ENCODE peak calls at places on chromosomes 16 and 17, in four cellular contexts. U is tibial artery, A is mammary epithelial cell, E is tibial nerve. Z is an unnamed sample.

GRCh38 chr17:32861979-32862378 is 14.9 kb downstream of the MYO1D start:
- DNase-seq in U (no peak), A (no peak), E (no peak), Z (peak)

GRCh38 chr16:66324785-66325184 is 41.7 kb upstream of the CDH5 start:
- DNase-seq in U (no peak), A (no peak), E (no peak), Z (peak)

GRCh38 chr17:4559851-4560820 is at the start of gene GGT6:
- DNase-seq in U (no peak), A (no peak), E (no peak), Z (peak)

GRCh38 chr16:4624827-4625616 is 396 bp downstream of the MGRN1 start:
- DNase-seq in U (peak), A (peak), E (peak), Z (peak)

GRCh38 chr17:43570518-43570928 is 24.4 kb upstream of the ETV4 start:
- DNase-seq in U (no peak), A (peak), E (no peak), Z (peak)

GRCh38 chr17:77247048-77247541 is 106.3 kb downstream of the SEC14L1 start:
- DNase-seq in U (peak), A (peak), E (peak), Z (peak)

GRCh38 chr17:38852771-38853291 is 690 bp downstream of the RPL23 start:
- DNase-seq in U (no peak), A (no peak), E (no peak), Z (no peak)

GRCh38 chr17:15261063-15261817 is 3.9 kb downstream of the PMP22 start:
- DNase-seq in U (peak), A (peak), E (peak), Z (no peak)

GRCh38 chr16:85798901-85799496 is 345 bp downstream of the EMC8 start:
- DNase-seq in U (no peak), A (peak), E (no peak), Z (peak)

GRCh38 chr16:88830783-88831182 is 19.1 kb upstream of the APRT start:
- DNase-seq in U (no peak), A (no peak), E (no peak), Z (no peak)

GRCh38 chr17:56583772-56584171 is 9.7 kb upstream of the NOG start:
- DNase-seq in U (no peak), A (no peak), E (no peak), Z (no peak)

GRCh38 chr17:74280093-74280513 is 6.1 kb downstream of the DNAI2 start:
- DNase-seq in U (no peak), A (no peak), E (no peak), Z (no peak)

GRCh38 chr16:85563515-85564276 is 49.4 kb upstream of the GSE1 start:
- DNase-seq in U (peak), A (no peak), E (peak), Z (no peak)

GRCh38 chr16:14286381-14287230 is 215.5 kb downstream of the MRTFB start:
- DNase-seq in U (no peak), A (no peak), E (no peak), Z (no peak)

GRCh38 chr16:57377080-57377841 is 5.0 kb downstream of the CX3CL1 start:
- DNase-seq in U (no peak), A (peak), E (no peak), Z (peak)

GRCh38 chr16:67024384-67024896 is 4.5 kb upstream of the CBFB start:
- DNase-seq in U (peak), A (no peak), E (no peak), Z (no peak)

GRCh38 chr16:56789360-56789759 is 59.4 kb downstream of the NUP93 start:
- DNase-seq in U (no peak), A (peak), E (no peak), Z (peak)

DNA sequence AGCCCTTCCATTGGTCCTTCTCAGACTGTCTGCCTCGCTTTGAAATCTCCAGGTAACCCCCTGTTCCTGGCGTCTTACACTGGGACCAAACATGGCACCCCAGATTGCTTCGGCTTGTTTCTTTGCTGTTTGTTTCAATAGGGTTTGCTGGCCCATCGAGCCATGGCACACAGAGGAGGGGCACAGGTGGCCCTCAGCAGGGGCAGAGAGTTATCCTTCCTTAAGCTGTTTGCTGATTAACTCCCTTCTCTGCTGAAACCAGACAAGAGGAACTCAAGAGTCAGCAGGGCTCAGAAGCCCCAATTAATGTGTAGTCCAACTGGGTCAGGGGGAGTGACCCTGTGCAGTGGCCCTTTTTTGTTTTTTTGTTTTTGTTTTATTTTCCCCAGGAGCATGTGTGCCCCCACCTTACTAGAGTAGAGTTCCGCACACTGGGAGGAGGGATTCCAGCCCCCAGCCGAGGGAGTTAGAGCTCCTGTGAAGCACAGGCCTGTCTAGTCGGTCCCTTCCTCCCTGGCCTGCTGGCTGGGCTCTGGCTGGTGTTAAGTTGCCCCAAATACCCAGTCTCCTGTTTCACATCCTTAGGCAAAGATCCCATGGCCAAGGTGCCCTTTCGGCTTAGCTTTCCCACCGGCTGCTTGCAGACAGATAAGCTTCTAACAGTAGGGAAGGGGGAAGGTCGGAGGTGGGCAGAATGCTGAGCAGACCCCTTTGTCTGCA is 39.3 kb downstream of the YPEL2 start:
- DNase-seq in U (no peak), A (no peak), E (no peak), Z (no peak)
- H3K4me3 ChIP-seq in U (no peak), A (no peak), E (no peak), Z (no peak)

DNA sequence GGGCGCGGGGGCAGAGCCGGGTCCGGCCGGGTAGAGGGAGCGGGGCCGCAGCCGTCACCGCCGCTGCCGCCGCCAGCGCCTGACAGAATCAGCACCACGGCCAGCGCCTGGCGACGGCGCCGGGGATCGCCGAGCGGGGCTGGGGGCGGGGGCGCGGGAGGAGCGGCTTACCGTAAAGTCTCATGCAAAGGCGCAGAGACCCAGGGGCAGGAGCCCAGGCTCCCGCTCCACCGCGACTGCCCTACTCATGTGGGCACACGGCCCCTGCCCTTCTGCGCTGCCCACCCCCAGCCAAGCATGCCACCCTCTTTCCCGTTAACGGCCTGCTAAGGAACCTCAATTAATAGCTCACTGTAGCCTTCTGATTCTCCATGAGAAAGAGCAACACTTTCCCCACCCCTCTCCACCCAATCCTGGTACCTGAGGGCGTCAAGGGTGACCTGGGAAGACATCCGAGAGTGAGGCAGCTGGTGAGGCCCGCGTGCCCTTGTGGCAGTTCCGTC is at the start of gene SEZ6:
- DNase-seq in U (peak), A (peak), E (peak), Z (peak)
- H3K4me3 ChIP-seq in U (no peak), A (no peak), E (no peak), Z (no peak)

GRCh38 chr17:57833597-57833939 is 16.3 kb downstream of the MRPS23 start:
- DNase-seq in U (no peak), A (no peak), E (no peak), Z (no peak)
- H3K4me3 ChIP-seq in U (no peak), A (no peak), E (no peak), Z (no peak)

GRCh38 chr17:40582328-40582901 is 17.1 kb upstream of the CCR7 start:
- DNase-seq in U (no peak), A (peak), E (no peak), Z (peak)
- H3K4me3 ChIP-seq in U (no peak), A (no peak), E (no peak), Z (no peak)

GRCh38 chr16:180921-181667 is 835 bp downstream of the HBQ1 start:
- DNase-seq in U (peak), A (peak), E (peak), Z (peak)
- H3K4me3 ChIP-seq in U (peak), A (peak), E (peak), Z (peak)

GRCh38 chr17:81222906-81223757 is at the start of gene CEP131:
- DNase-seq in U (peak), A (peak), E (peak), Z (peak)

GRCh38 chr17:81222620-81222905 is 202 bp downstream of the CEP131 start:
- DNase-seq in U (no peak), A (no peak), E (no peak), Z (no peak)

GRCh38 chr17:81221371-81221841 is 1.4 kb downstream of the CEP131 start:
- DNase-seq in U (no peak), A (no peak), E (no peak), Z (no peak)

GRCh38 chr17:81221842-81222619 is 734 bp downstream of the CEP131 start:
- DNase-seq in U (no peak), A (no peak), E (no peak), Z (no peak)

GRCh38 chr17:81223758-81224122 is 975 bp upstream of the CEP131 start:
- DNase-seq in U (no peak), A (no peak), E (no peak), Z (no peak)
- H3K4me3 ChIP-seq in U (peak), A (peak), E (peak), Z (peak)

Z was measured in epithelial cell of esophagus.